ENCODE peak calls at places on chromosomes 1 and 21, in five cellular contexts. One of them, this sample, is unnamed. For H3K36me3, the result is how much of the 10 kb centered on the place peaks cover.

GRCh38 chr21:42313501-42313969 is 1.7 kb downstream of the TFF3 start:
- DNase-seq in adrenal gland: peak
- DNase-seq in PC-9: no peak
- DNase-seq in ascending aorta: no peak
- DNase-seq in HepG2: peak
- DNase-seq in this sample: no peak

GRCh38 chr1:204014336-204014735 is 58.6 kb upstream of the SOX13 start:
- DNase-seq in ascending aorta: no peak
- DNase-seq in PC-9: no peak
- DNase-seq in adrenal gland: no peak
- DNase-seq in HepG2: no peak
- DNase-seq in this sample: no peak

GRCh38 chr1:62288224-62288623 is 31.0 kb downstream of the KANK4 start:
- DNase-seq in PC-9: no peak
- DNase-seq in adrenal gland: no peak
- DNase-seq in HepG2: peak
- DNase-seq in ascending aorta: no peak
- DNase-seq in this sample: no peak

GRCh38 chr1:210294991-210295773 is 33.5 kb upstream of the HHAT start:
- DNase-seq in PC-9: peak
- DNase-seq in ascending aorta: no peak
- DNase-seq in adrenal gland: peak
- DNase-seq in HepG2: no peak
- DNase-seq in this sample: no peak

GRCh38 chr1:204410764-204411450 is 710 bp downstream of the PPP1R15B start:
- DNase-seq in HepG2: no peak
- DNase-seq in ascending aorta: no peak
- DNase-seq in PC-9: no peak
- DNase-seq in adrenal gland: peak
- DNase-seq in this sample: peak

GRCh38 chr1:104945406-104945805 is 1195.7 kb downstream of the AMY1C start:
- DNase-seq in adrenal gland: no peak
- DNase-seq in HepG2: no peak
- DNase-seq in ascending aorta: no peak
- DNase-seq in PC-9: no peak
- DNase-seq in this sample: no peak

GRCh38 chr1:99119193-99119592 is 114.5 kb upstream of the PLPPR5 start:
- DNase-seq in PC-9: no peak
- DNase-seq in adrenal gland: peak
- DNase-seq in ascending aorta: no peak
- DNase-seq in HepG2: no peak
- DNase-seq in this sample: no peak

GRCh38 chr1:44500181-44501021 is 95.3 kb downstream of the RNF220 start:
- DNase-seq in ascending aorta: no peak
- DNase-seq in HepG2: peak
- DNase-seq in adrenal gland: no peak
- DNase-seq in PC-9: no peak
- DNase-seq in this sample: no peak

GRCh38 chr21:25960423-25960822 is 210.1 kb downstream of the APP start:
- DNase-seq in adrenal gland: no peak
- DNase-seq in ascending aorta: no peak
- DNase-seq in PC-9: no peak
- DNase-seq in HepG2: no peak
- DNase-seq in this sample: no peak

GRCh38 chr1:176989754-176990153 is 174.8 kb downstream of the ASTN1 start:
- DNase-seq in HepG2: no peak
- DNase-seq in PC-9: no peak
- DNase-seq in adrenal gland: no peak
- DNase-seq in ascending aorta: no peak
- DNase-seq in this sample: no peak

GRCh38 chr1:231252336-231252735 is 11.3 kb downstream of the GNPAT start:
- DNase-seq in adrenal gland: no peak
- DNase-seq in PC-9: no peak
- DNase-seq in HepG2: no peak
- DNase-seq in ascending aorta: no peak
- DNase-seq in this sample: no peak

GRCh38 chr1:228349701-228350171 is 56.9 kb downstream of the TRIM11 start:
- DNase-seq in ascending aorta: no peak
- DNase-seq in adrenal gland: peak
- DNase-seq in PC-9: peak
- DNase-seq in HepG2: no peak
- DNase-seq in this sample: no peak

GRCh38 chr1:38612956-38613355 is 246.6 kb downstream of the RRAGC start:
- DNase-seq in ascending aorta: no peak
- DNase-seq in PC-9: no peak
- DNase-seq in adrenal gland: no peak
- DNase-seq in HepG2: no peak
- DNase-seq in this sample: no peak

GRCh38 chr1:194755241-194755953 is 1569.0 kb upstream of the B3GALT2 start:
- DNase-seq in ascending aorta: no peak
- DNase-seq in adrenal gland: no peak
- DNase-seq in HepG2: no peak
- DNase-seq in PC-9: no peak
- DNase-seq in this sample: no peak

GRCh38 chr1:89688607-89689006 is 55.7 kb downstream of the LRRC8C start:
- DNase-seq in HepG2: no peak
- DNase-seq in adrenal gland: no peak
- DNase-seq in PC-9: no peak
- DNase-seq in ascending aorta: no peak
- DNase-seq in this sample: no peak

GRCh38 chr1:232519186-232519585 is 110.7 kb downstream of the SIPA1L2 start:
- DNase-seq in adrenal gland: no peak
- DNase-seq in ascending aorta: no peak
- DNase-seq in HepG2: no peak
- DNase-seq in PC-9: no peak
- DNase-seq in this sample: no peak

GRCh38 chr1:8411803-8412182 is 93.9 kb downstream of the SLC45A1 start:
- DNase-seq in HepG2: no peak
- DNase-seq in ascending aorta: no peak
- DNase-seq in PC-9: no peak
- DNase-seq in adrenal gland: no peak
- DNase-seq in this sample: no peak

GRCh38 chr1:54204199-54204598 is 4.2 kb downstream of the MRPL37 start:
- DNase-seq in ascending aorta: no peak
- DNase-seq in PC-9: no peak
- DNase-seq in adrenal gland: no peak
- DNase-seq in HepG2: no peak
- DNase-seq in this sample: no peak

GRCh38 chr1:92043621-92044020 is 13.8 kb downstream of the EPHX4 start:
- DNase-seq in adrenal gland: no peak
- DNase-seq in ascending aorta: no peak
- DNase-seq in HepG2: no peak
- DNase-seq in PC-9: peak
- DNase-seq in this sample: no peak

GRCh38 chr1:224592636-224593579 is 23.2 kb upstream of the CNIH3 start:
- DNase-seq in ascending aorta: no peak
- DNase-seq in PC-9: peak
- DNase-seq in adrenal gland: no peak
- DNase-seq in HepG2: no peak
- DNase-seq in this sample: no peak

GRCh38 chr1:157844084-157844830 is 2.6 kb upstream of the CD5L start:
- DNase-seq in HepG2: no peak
- DNase-seq in PC-9: no peak
- DNase-seq in adrenal gland: no peak
- DNase-seq in ascending aorta: no peak
- DNase-seq in this sample: no peak

GRCh38 chr1:176904057-176904815 is 260.3 kb downstream of the ASTN1 start:
- DNase-seq in PC-9: no peak
- DNase-seq in adrenal gland: no peak
- DNase-seq in HepG2: no peak
- DNase-seq in ascending aorta: no peak
- DNase-seq in this sample: no peak

GRCh38 chr1:61270107-61270506 is 187.7 kb downstream of the NFIA start:
- DNase-seq in HepG2: no peak
- DNase-seq in ascending aorta: no peak
- DNase-seq in adrenal gland: no peak
- DNase-seq in PC-9: no peak
- DNase-seq in this sample: no peak

GRCh38 chr1:234710936-234711335 is 101.0 kb upstream of the IRF2BP2 start:
- DNase-seq in adrenal gland: peak
- DNase-seq in HepG2: no peak
- DNase-seq in PC-9: no peak
- DNase-seq in ascending aorta: no peak
- DNase-seq in this sample: no peak

GRCh38 chr1:7948950-7949349 is 8.3 kb upstream of the TNFRSF9 start:
- DNase-seq in HepG2: no peak
- DNase-seq in PC-9: no peak
- DNase-seq in ascending aorta: no peak
- DNase-seq in adrenal gland: no peak
- DNase-seq in this sample: no peak

GRCh38 chr21:15908187-15908586 is 178.4 kb downstream of the USP25 start:
- DNase-seq in PC-9: no peak
- DNase-seq in HepG2: no peak
- DNase-seq in ascending aorta: no peak
- DNase-seq in adrenal gland: no peak
- DNase-seq in this sample: no peak

GRCh38 chr1:241615043-241615974 is 24.9 kb downstream of the CHML start:
- DNase-seq in adrenal gland: no peak
- DNase-seq in HepG2: peak
- DNase-seq in PC-9: no peak
- DNase-seq in ascending aorta: no peak
- DNase-seq in this sample: no peak

GRCh38 chr1:17955302-17956285 is 152.0 kb upstream of the IGSF21 start:
- DNase-seq in HepG2: no peak
- DNase-seq in ascending aorta: no peak
- DNase-seq in PC-9: no peak
- DNase-seq in adrenal gland: no peak
- DNase-seq in this sample: no peak

GRCh38 chr1:151164732-151165280 is 896 bp downstream of the LYSMD1 start:
- DNase-seq in PC-9: no peak
- DNase-seq in ascending aorta: no peak
- DNase-seq in HepG2: peak
- DNase-seq in adrenal gland: no peak
- DNase-seq in this sample: no peak

GRCh38 chr1:63643517-63643916 is 50.3 kb downstream of the PGM1 start:
- DNase-seq in HepG2: no peak
- DNase-seq in ascending aorta: no peak
- DNase-seq in PC-9: no peak
- DNase-seq in adrenal gland: no peak
- DNase-seq in this sample: no peak

GRCh38 chr1:75265792-75266191 is 131.6 kb downstream of the LHX8 start:
- DNase-seq in ascending aorta: no peak
- DNase-seq in adrenal gland: no peak
- DNase-seq in PC-9: no peak
- DNase-seq in HepG2: peak
- DNase-seq in this sample: no peak

GRCh38 chr1:93874025-93874651 is 4.9 kb downstream of the DNTTIP2 start:
- DNase-seq in PC-9: no peak
- DNase-seq in adrenal gland: no peak
- DNase-seq in HepG2: peak
- DNase-seq in ascending aorta: no peak
- DNase-seq in this sample: no peak
- H3K36me3 ChIP-seq in PC-9: half or more
- H3K36me3 ChIP-seq in adrenal gland: under half
- H3K36me3 ChIP-seq in HepG2: under half
- H3K36me3 ChIP-seq in ascending aorta: half or more
- H3K36me3 ChIP-seq in this sample: half or more

DNA sequence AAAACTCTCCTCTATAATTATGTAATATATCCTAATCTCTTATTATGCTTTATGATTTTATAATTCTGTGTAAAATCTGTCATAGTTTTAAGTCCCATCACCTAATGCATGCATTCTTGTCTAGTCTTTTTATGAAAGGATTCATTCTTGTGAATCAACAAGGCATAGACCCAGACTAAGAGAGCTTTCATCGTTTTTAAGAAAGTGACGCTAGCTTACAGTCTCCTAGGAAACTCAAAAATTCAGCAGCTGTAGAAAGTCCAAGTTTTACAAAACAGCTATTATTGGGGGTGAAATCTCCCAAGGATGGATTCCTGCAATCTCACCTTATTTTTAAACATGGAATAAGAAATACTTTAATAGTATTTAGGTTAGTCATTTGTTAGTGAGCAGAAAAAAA is 104.7 kb downstream of the NCAM2 start:
- DNase-seq in HepG2: no peak
- DNase-seq in adrenal gland: no peak
- DNase-seq in PC-9: no peak
- DNase-seq in ascending aorta: no peak
- DNase-seq in this sample: no peak
- H3K27ac ChIP-seq in HepG2: no peak
- H3K27ac ChIP-seq in adrenal gland: no peak
- H3K27ac ChIP-seq in PC-9: no peak
- H3K27ac ChIP-seq in ascending aorta: no peak
- H3K27ac ChIP-seq in this sample: no peak

DNA sequence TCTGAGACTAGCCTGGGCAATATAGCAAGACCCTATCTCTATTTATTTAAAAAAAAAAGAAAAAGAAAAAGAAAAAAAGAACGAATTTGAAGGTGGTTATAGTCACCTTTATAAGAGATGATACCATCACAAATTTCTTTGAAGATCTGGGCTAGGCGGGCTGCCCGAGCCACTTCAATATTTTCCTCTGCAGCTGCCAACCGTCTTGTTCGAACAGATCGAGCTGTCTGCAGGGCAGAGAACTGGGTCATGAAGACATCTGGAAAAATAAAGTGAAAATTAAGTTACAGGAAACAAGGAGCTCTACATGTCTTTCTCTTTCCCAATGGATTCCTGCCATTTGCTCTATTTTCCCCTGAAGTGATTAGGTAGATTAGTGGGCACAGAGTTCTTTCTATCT is 31.9 kb downstream of the RUSC1 start:
- DNase-seq in PC-9: no peak
- DNase-seq in adrenal gland: no peak
- DNase-seq in ascending aorta: no peak
- DNase-seq in HepG2: no peak
- DNase-seq in this sample: no peak
- H3K36me3 ChIP-seq in PC-9: under half
- H3K36me3 ChIP-seq in adrenal gland: under half
- H3K36me3 ChIP-seq in ascending aorta: half or more
- H3K36me3 ChIP-seq in HepG2: under half
- H3K36me3 ChIP-seq in this sample: under half

DNA sequence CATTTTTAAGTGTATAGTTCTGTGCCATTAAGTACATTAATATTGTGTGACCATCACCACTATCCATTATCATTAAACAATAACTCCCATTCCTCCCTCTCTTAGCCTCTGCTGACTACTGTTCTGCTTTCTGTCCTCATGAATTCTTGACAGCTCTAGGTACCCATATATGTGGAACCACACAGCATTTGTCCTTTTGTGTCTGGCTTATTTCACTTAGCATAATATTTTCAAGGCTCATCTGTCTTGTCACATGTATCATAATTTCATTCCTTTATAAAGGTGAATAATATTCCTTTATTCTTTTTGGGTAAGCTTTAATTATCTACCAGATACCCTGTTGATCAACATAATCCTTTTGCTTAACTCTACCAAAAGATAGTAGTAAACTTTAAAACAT is 47.7 kb downstream of the SPEN start:
- DNase-seq in adrenal gland: no peak
- DNase-seq in HepG2: no peak
- DNase-seq in ascending aorta: no peak
- DNase-seq in PC-9: no peak
- DNase-seq in this sample: no peak
- H3K27ac ChIP-seq in adrenal gland: no peak
- H3K27ac ChIP-seq in HepG2: no peak
- H3K27ac ChIP-seq in ascending aorta: peak
- H3K27ac ChIP-seq in PC-9: no peak
- H3K27ac ChIP-seq in this sample: no peak

GRCh38 chr1:21885236-21886037 is 51.7 kb downstream of the HSPG2 start:
- DNase-seq in ascending aorta: no peak
- DNase-seq in HepG2: no peak
- DNase-seq in PC-9: no peak
- DNase-seq in adrenal gland: no peak
- DNase-seq in this sample: no peak
- H3K36me3 ChIP-seq in ascending aorta: half or more
- H3K36me3 ChIP-seq in HepG2: under half
- H3K36me3 ChIP-seq in PC-9: under half
- H3K36me3 ChIP-seq in adrenal gland: under half
- H3K36me3 ChIP-seq in this sample: half or more